ENCODE peak calls at places on chromosomes 16 and 17, in ten cellular contexts. One of them, this sample, is unnamed.

GRCh38 chr16:51509336-51509735 is 358.3 kb upstream of the SALL1 start:
- DNase-seq in nucleus accumbens: no peak
- DNase-seq in left cardiac atrium: no peak
- DNase-seq in GM04504: no peak
- DNase-seq in activated naive CD8-positive, alpha-beta T cell treated with anti-CD3 and anti-CD28 coated beads, Interleukin-2, amount 50 U/mL, for 24 hours: no peak
- DNase-seq in substantia nigra: no peak
- DNase-seq in occipital lobe: no peak
- DNase-seq in A549: no peak
- DNase-seq in ureter: no peak
- DNase-seq in non-pigmented ciliary epithelial cell: no peak
- DNase-seq in this sample: no peak

GRCh38 chr16:74123826-74124225 is 172.8 kb upstream of the PSMD7 start:
- DNase-seq in nucleus accumbens: no peak
- DNase-seq in ureter: no peak
- DNase-seq in left cardiac atrium: no peak
- DNase-seq in substantia nigra: no peak
- DNase-seq in non-pigmented ciliary epithelial cell: no peak
- DNase-seq in GM04504: no peak
- DNase-seq in A549: no peak
- DNase-seq in occipital lobe: no peak
- DNase-seq in activated naive CD8-positive, alpha-beta T cell treated with anti-CD3 and anti-CD28 coated beads, Interleukin-2, amount 50 U/mL, for 24 hours: no peak
- DNase-seq in this sample: no peak

GRCh38 chr17:46124695-46125592 is 68.3 kb downstream of the KANSL1 start:
- DNase-seq in ureter: no peak
- DNase-seq in occipital lobe: no peak
- DNase-seq in nucleus accumbens: no peak
- DNase-seq in activated naive CD8-positive, alpha-beta T cell treated with anti-CD3 and anti-CD28 coated beads, Interleukin-2, amount 50 U/mL, for 24 hours: no peak
- DNase-seq in left cardiac atrium: no peak
- DNase-seq in GM04504: no peak
- DNase-seq in A549: no peak
- DNase-seq in substantia nigra: no peak
- DNase-seq in non-pigmented ciliary epithelial cell: no peak
- DNase-seq in this sample: no peak

GRCh38 chr16:77723108-77723514 is 797 bp downstream of the NUDT7 start:
- DNase-seq in ureter: peak
- DNase-seq in A549: no peak
- DNase-seq in occipital lobe: no peak
- DNase-seq in GM04504: no peak
- DNase-seq in activated naive CD8-positive, alpha-beta T cell treated with anti-CD3 and anti-CD28 coated beads, Interleukin-2, amount 50 U/mL, for 24 hours: no peak
- DNase-seq in left cardiac atrium: peak
- DNase-seq in non-pigmented ciliary epithelial cell: no peak
- DNase-seq in substantia nigra: no peak
- DNase-seq in nucleus accumbens: peak
- DNase-seq in this sample: peak

GRCh38 chr17:20156196-20157077 is 147.3 kb downstream of the SPECC1 start:
- DNase-seq in non-pigmented ciliary epithelial cell: no peak
- DNase-seq in nucleus accumbens: peak
- DNase-seq in GM04504: no peak
- DNase-seq in left cardiac atrium: peak
- DNase-seq in activated naive CD8-positive, alpha-beta T cell treated with anti-CD3 and anti-CD28 coated beads, Interleukin-2, amount 50 U/mL, for 24 hours: peak
- DNase-seq in occipital lobe: no peak
- DNase-seq in A549: peak
- DNase-seq in substantia nigra: no peak
- DNase-seq in ureter: peak
- DNase-seq in this sample: peak

GRCh38 chr17:83155128-83156081 is 76.0 kb downstream of the METRNL start:
- DNase-seq in GM04504: peak
- DNase-seq in activated naive CD8-positive, alpha-beta T cell treated with anti-CD3 and anti-CD28 coated beads, Interleukin-2, amount 50 U/mL, for 24 hours: peak
- DNase-seq in occipital lobe: no peak
- DNase-seq in ureter: no peak
- DNase-seq in A549: no peak
- DNase-seq in substantia nigra: no peak
- DNase-seq in left cardiac atrium: no peak
- DNase-seq in non-pigmented ciliary epithelial cell: peak
- DNase-seq in nucleus accumbens: no peak
- DNase-seq in this sample: no peak

GRCh38 chr17:45296003-45296832 is 20.6 kb downstream of the MAP3K14 start:
- DNase-seq in activated naive CD8-positive, alpha-beta T cell treated with anti-CD3 and anti-CD28 coated beads, Interleukin-2, amount 50 U/mL, for 24 hours: no peak
- DNase-seq in ureter: no peak
- DNase-seq in nucleus accumbens: no peak
- DNase-seq in substantia nigra: no peak
- DNase-seq in non-pigmented ciliary epithelial cell: no peak
- DNase-seq in occipital lobe: no peak
- DNase-seq in A549: no peak
- DNase-seq in GM04504: no peak
- DNase-seq in left cardiac atrium: peak
- DNase-seq in this sample: peak

GRCh38 chr16:1977875-1978268 is 3.4 kb downstream of the NOXO1 start:
- DNase-seq in GM04504: no peak
- DNase-seq in activated naive CD8-positive, alpha-beta T cell treated with anti-CD3 and anti-CD28 coated beads, Interleukin-2, amount 50 U/mL, for 24 hours: no peak
- DNase-seq in left cardiac atrium: no peak
- DNase-seq in A549: no peak
- DNase-seq in occipital lobe: no peak
- DNase-seq in ureter: no peak
- DNase-seq in nucleus accumbens: no peak
- DNase-seq in non-pigmented ciliary epithelial cell: no peak
- DNase-seq in substantia nigra: no peak
- DNase-seq in this sample: no peak

GRCh38 chr16:89583197-89583894 is 7.8 kb downstream of the CPNE7 start:
- DNase-seq in substantia nigra: no peak
- DNase-seq in ureter: no peak
- DNase-seq in occipital lobe: no peak
- DNase-seq in nucleus accumbens: no peak
- DNase-seq in activated naive CD8-positive, alpha-beta T cell treated with anti-CD3 and anti-CD28 coated beads, Interleukin-2, amount 50 U/mL, for 24 hours: no peak
- DNase-seq in GM04504: no peak
- DNase-seq in left cardiac atrium: no peak
- DNase-seq in non-pigmented ciliary epithelial cell: no peak
- DNase-seq in A549: no peak
- DNase-seq in this sample: no peak

GRCh38 chr16:86085795-86086194 is 186.8 kb downstream of the IRF8 start:
- DNase-seq in activated naive CD8-positive, alpha-beta T cell treated with anti-CD3 and anti-CD28 coated beads, Interleukin-2, amount 50 U/mL, for 24 hours: no peak
- DNase-seq in ureter: no peak
- DNase-seq in GM04504: no peak
- DNase-seq in substantia nigra: no peak
- DNase-seq in A549: no peak
- DNase-seq in nucleus accumbens: no peak
- DNase-seq in non-pigmented ciliary epithelial cell: no peak
- DNase-seq in left cardiac atrium: no peak
- DNase-seq in occipital lobe: no peak
- DNase-seq in this sample: no peak

GRCh38 chr16:75267631-75268264 is 16.3 kb upstream of the BCAR1 start:
- DNase-seq in GM04504: no peak
- DNase-seq in occipital lobe: peak
- DNase-seq in activated naive CD8-positive, alpha-beta T cell treated with anti-CD3 and anti-CD28 coated beads, Interleukin-2, amount 50 U/mL, for 24 hours: no peak
- DNase-seq in ureter: no peak
- DNase-seq in A549: peak
- DNase-seq in non-pigmented ciliary epithelial cell: no peak
- DNase-seq in left cardiac atrium: peak
- DNase-seq in substantia nigra: no peak
- DNase-seq in nucleus accumbens: peak
- DNase-seq in this sample: no peak

GRCh38 chr16:86986809-86987487 is 330.2 kb downstream of the C16orf95 start:
- DNase-seq in left cardiac atrium: no peak
- DNase-seq in activated naive CD8-positive, alpha-beta T cell treated with anti-CD3 and anti-CD28 coated beads, Interleukin-2, amount 50 U/mL, for 24 hours: no peak
- DNase-seq in nucleus accumbens: no peak
- DNase-seq in A549: no peak
- DNase-seq in substantia nigra: no peak
- DNase-seq in GM04504: no peak
- DNase-seq in ureter: no peak
- DNase-seq in occipital lobe: no peak
- DNase-seq in non-pigmented ciliary epithelial cell: no peak
- DNase-seq in this sample: no peak